ENCODE peak calls at places on chromosomes 4 and X, in seven cellular contexts. V, L, O, H, G, A and Z are unnamed samples.

GRCh38 chr4:55177461-55177860 is 52.1 kb upstream of the KDR start:
- DNase-seq in V (no peak), L (no peak), O (no peak), H (no peak), G (no peak), A (no peak), Z (no peak)

GRCh38 chr4:145805490-145805889 is 125.5 kb downstream of the C4orf51 start:
- DNase-seq in V (peak), L (no peak), O (no peak), H (peak), G (no peak), A (no peak), Z (no peak)

GRCh38 chr4:88616275-88616996 is 24.2 kb downstream of the HERC3 start:
- DNase-seq in V (no peak), L (no peak), O (peak), H (peak), G (no peak), A (peak), Z (no peak)

GRCh38 chrX:130877892-130878321 is 25.1 kb downstream of the ENOX2 start:
- DNase-seq in V (no peak), L (no peak), O (no peak), H (no peak), G (no peak), A (peak), Z (no peak)

GRCh38 chrX:96752776-96753175 is 68.1 kb downstream of the DIAPH2 start:
- DNase-seq in V (no peak), L (no peak), O (no peak), H (no peak), G (no peak), A (no peak), Z (no peak)

GRCh38 chrX:132227383-132228112 is 8.3 kb upstream of the RAP2C start:
- DNase-seq in V (no peak), L (no peak), O (no peak), H (no peak), G (no peak), A (peak), Z (no peak)

GRCh38 chrX:53294024-53294648 is 12.8 kb upstream of the IQSEC2 start:
- DNase-seq in V (no peak), L (no peak), O (no peak), H (peak), G (no peak), A (peak), Z (no peak)

GRCh38 chr4:124278477-124278876 is 434.1 kb downstream of the ANKRD50 start:
- DNase-seq in V (no peak), L (no peak), O (no peak), H (no peak), G (peak), A (peak), Z (no peak)

GRCh38 chr4:3338321-3338838 is 45.6 kb downstream of the RGS12 start:
- DNase-seq in V (no peak), L (no peak), O (no peak), H (no peak), G (no peak), A (no peak), Z (no peak)

GRCh38 chrX:67648361-67648760 is 104.5 kb downstream of the AR start:
- DNase-seq in V (no peak), L (no peak), O (no peak), H (no peak), G (no peak), A (no peak), Z (no peak)

GRCh38 chr4:168177546-168178149 is 85.3 kb downstream of the ANXA10 start:
- DNase-seq in V (no peak), L (no peak), O (no peak), H (no peak), G (no peak), A (no peak), Z (no peak)

GRCh38 chr4:159191989-159192388 is 89.1 kb downstream of the RAPGEF2 start:
- DNase-seq in V (no peak), L (no peak), O (peak), H (peak), G (peak), A (peak), Z (no peak)

GRCh38 chr4:121860121-121860520 is 10.2 kb downstream of the BBS7 start:
- DNase-seq in V (no peak), L (no peak), O (no peak), H (no peak), G (no peak), A (no peak), Z (no peak)

GRCh38 chr4:48546336-48546735 is 56.3 kb downstream of the ZAR1 start:
- DNase-seq in V (peak), L (peak), O (peak), H (peak), G (peak), A (peak), Z (peak)

GRCh38 chr4:55356991-55357461 is 11.0 kb downstream of the SRD5A3 start:
- DNase-seq in V (no peak), L (no peak), O (no peak), H (peak), G (no peak), A (peak), Z (no peak)

GRCh38 chrX:133497356-133497755 is 82.1 kb upstream of the GPC4 start:
- DNase-seq in V (no peak), L (no peak), O (no peak), H (no peak), G (no peak), A (no peak), Z (no peak)

GRCh38 chr4:19905006-19905405 is 346.7 kb upstream of the SLIT2 start:
- DNase-seq in V (no peak), L (no peak), O (no peak), H (no peak), G (no peak), A (no peak), Z (no peak)

GRCh38 chrX:80984118-80984517 is 174.4 kb upstream of the BRWD3 start:
- DNase-seq in V (no peak), L (no peak), O (no peak), H (no peak), G (no peak), A (no peak), Z (no peak)